ENCODE peak calls at places on chromosomes 4 and X, in eight cellular contexts. L, H, V, Y, P, K, X and U are unnamed samples.

GRCh38 chrX:65932173-65933084 is 107.5 kb downstream of the VSIG4 start:
- DNase-seq in V (no peak), K (no peak), X (peak; percentile 9), L (no peak), H (peak; percentile 14), Y (no peak), P (no peak), U (peak; percentile 74)

GRCh38 chrX:154987940-154988339 is 34.6 kb downstream of the F8 start:
- DNase-seq in H (no peak), X (no peak), K (no peak), P (no peak), Y (no peak), V (no peak), L (no peak), U (no peak)

GRCh38 chrX:7170903-7171302 is 22.9 kb upstream of the PUDP start:
- DNase-seq in H (no peak), X (peak; percentile 53), L (no peak), Y (peak; percentile 47), K (no peak), P (no peak), V (no peak), U (no peak)

GRCh38 chrX:45035071-45035470 is 162.1 kb downstream of the KDM6A start:
- DNase-seq in X (no peak), P (no peak), H (no peak), L (no peak), Y (no peak), K (no peak), V (no peak), U (no peak)

GRCh38 chrX:122552291-122552800 is 631.7 kb upstream of the GRIA3 start:
- DNase-seq in V (peak; percentile 55), L (no peak), Y (no peak), P (no peak), H (no peak), X (no peak), K (no peak), U (no peak)

GRCh38 chrX:292900-293897 is 12.0 kb downstream of the PLCXD1 start:
- DNase-seq in P (no peak), H (no peak), X (no peak), K (no peak), Y (peak; percentile 3), L (peak; percentile 49), V (no peak), U (peak; percentile 72)

GRCh38 chr4:186981161-186981560 is 257.5 kb upstream of the FAT1 start:
- DNase-seq in P (no peak), X (no peak), Y (no peak), K (no peak), V (peak; percentile 17), L (no peak), H (no peak), U (no peak)

GRCh38 chr4:139609647-139610046 is 53.6 kb upstream of the SETD7 start:
- DNase-seq in X (no peak), V (peak; percentile 61), K (no peak), Y (no peak), P (no peak), L (no peak), H (no peak), U (no peak)

GRCh38 chr4:139084425-139085093 is 69.0 kb downstream of the NOCT start:
- DNase-seq in L (no peak), X (no peak), H (no peak), P (no peak), V (no peak), Y (no peak), K (no peak), U (no peak)

GRCh38 chrX:129594781-129595180 is 54.7 kb downstream of the OCRL start:
- DNase-seq in H (no peak), X (no peak), P (no peak), L (no peak), Y (no peak), V (no peak), K (no peak), U (no peak)

GRCh38 chr4:10013722-10014121 is 7.6 kb downstream of the SLC2A9 start:
- DNase-seq in V (no peak), L (no peak), P (no peak), H (no peak), Y (peak; percentile 14), K (no peak), X (peak; percentile 68), U (no peak)

GRCh38 chr4:136893638-136894037 is 638.7 kb downstream of the PCDH18 start:
- DNase-seq in Y (no peak), X (no peak), V (no peak), K (no peak), P (no peak), H (no peak), L (no peak), U (no peak)

GRCh38 chrX:150196300-150196699 is 166.8 kb upstream of the MAMLD1 start:
- DNase-seq in Y (no peak), X (no peak), P (no peak), H (no peak), K (no peak), V (no peak), L (no peak), U (no peak)

GRCh38 chr4:142128529-142128928 is 492.1 kb downstream of the IL15 start:
- DNase-seq in Y (no peak), P (no peak), K (peak; percentile 15), L (peak; percentile 66), H (no peak), X (no peak), V (peak; percentile 59), U (no peak)

GRCh38 chr4:165461176-165461835 is 82.5 kb downstream of the CPE start:
- DNase-seq in V (peak; percentile 96), X (no peak), L (no peak), K (peak; percentile 32), H (no peak), Y (no peak), P (peak; percentile 77), U (no peak)

GRCh38 chr4:168097161-168097560 is 4.8 kb downstream of the ANXA10 start:
- DNase-seq in V (peak; percentile 26), K (no peak), Y (no peak), X (no peak), L (no peak), P (no peak), H (no peak), U (no peak)

GRCh38 chr4:152776352-152776751 is 3.2 kb downstream of the TIGD4 start:
- DNase-seq in Y (no peak), V (no peak), H (no peak), P (no peak), X (no peak), K (no peak), L (no peak), U (no peak)

GRCh38 chr4:78325244-78326187 is 226.1 kb upstream of the ANXA3 start:
- DNase-seq in V (no peak), H (no peak), L (no peak), P (no peak), X (no peak), K (no peak), Y (no peak), U (no peak)

GRCh38 chrX:20067709-20068315 is 48.9 kb downstream of the MAP7D2 start:
- DNase-seq in K (peak; percentile 86), L (peak; percentile 89), P (peak; percentile 81), Y (no peak), H (peak; percentile 56), X (no peak), V (peak; percentile 90), U (peak; percentile 58)

GRCh38 chr4:27819261-27819660 is 958.6 kb downstream of the STIM2 start:
- DNase-seq in P (no peak), L (no peak), X (no peak), Y (no peak), K (no peak), H (no peak), V (peak; percentile 28), U (no peak)

GRCh38 chrX:37783284-37783683 is 3.4 kb downstream of the CYBB start:
- DNase-seq in H (no peak), K (no peak), P (no peak), L (no peak), X (no peak), Y (no peak), V (no peak), U (no peak)

GRCh38 chrX:38880460-38880859 is 79.2 kb downstream of the MID1IP1 start:
- DNase-seq in V (peak; percentile 67), Y (no peak), L (no peak), X (no peak), P (no peak), H (no peak), K (no peak), U (no peak)
- H3K4me3 ChIP-seq in V (no peak overlapping the region), Y (no peak overlapping the region), L (no peak overlapping the region), X (no peak overlapping the region), P (no peak overlapping the region), H (no peak overlapping the region), K (no peak overlapping the region), U (no peak overlapping the region)

DNA sequence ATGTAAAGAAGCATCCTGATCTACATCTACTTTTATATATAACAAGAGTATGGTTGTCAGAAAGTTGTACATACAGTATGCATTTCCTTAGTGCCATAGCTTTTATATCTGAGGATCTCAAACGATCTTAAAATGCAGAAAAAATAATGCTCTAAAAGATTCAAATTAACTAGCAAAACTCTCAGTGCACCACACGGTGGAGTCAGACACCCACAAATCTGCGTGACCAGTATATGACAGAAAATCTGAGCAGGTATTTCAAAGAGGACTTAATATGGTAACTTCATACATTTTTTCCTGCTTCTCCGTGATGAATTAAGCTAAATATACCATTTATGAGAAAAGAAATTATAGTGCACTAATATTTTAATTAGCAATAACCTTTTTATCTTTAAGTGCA is 803.0 kb downstream of the DMD start:
- DNase-seq in H (no peak), X (no peak), L (no peak), P (no peak), Y (no peak), V (no peak), K (no peak), U (no peak)
- TF ChIP-seq CTCF in H (no peak), X (no peak), L (no peak), P (no peak), Y (no peak), V (no peak), K (no peak), U (peak; percentile 29)

DNA sequence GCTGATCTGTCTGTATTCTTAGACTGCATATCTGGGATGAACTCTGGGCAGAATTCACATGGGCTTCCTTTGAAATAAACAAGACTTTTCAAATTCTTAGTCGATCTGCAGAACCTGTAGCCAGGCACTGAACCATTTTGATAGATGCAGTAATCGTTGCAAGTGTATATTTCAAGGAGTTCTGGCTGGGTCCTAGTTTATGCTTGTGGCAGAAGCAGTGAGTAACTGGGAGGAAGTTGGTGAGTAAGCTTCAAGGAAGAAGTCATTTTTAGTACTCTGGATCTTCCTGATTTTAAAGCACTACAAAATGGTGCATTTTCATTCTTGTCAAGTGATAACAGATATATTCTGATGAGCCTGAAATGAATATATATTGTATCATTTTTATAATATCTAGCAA is 9.5 kb downstream of the HPRT1 start:
- DNase-seq in L (no peak), H (no peak), X (no peak), Y (no peak), V (peak; percentile 55), P (no peak), K (no peak), U (no peak)
- H3K4me3 ChIP-seq in L (no peak overlapping the region), H (no peak overlapping the region), X (no peak overlapping the region), Y (no peak overlapping the region), V (no peak overlapping the region), P (no peak overlapping the region), K (no peak overlapping the region), U (no peak overlapping the region)

DNA sequence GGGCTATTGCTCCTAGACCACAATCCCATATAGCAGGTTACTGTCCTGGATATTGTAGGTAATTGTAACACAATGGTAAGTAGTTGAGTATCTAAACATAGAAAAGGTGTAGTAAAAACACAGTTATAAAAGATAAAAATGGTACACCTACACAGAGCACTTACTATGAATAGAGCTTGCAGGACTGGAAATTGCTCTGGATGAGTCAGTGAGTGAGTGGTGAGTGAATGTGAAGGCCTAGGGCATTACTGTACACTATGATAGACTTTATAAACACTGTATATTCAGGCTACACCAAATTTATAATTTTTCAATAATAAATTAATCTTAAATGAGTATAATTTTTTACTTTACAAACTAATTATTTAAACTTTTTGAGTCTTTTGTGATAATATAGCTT is 425.7 kb downstream of the PABPC4L start:
- DNase-seq in P (no peak), X (no peak), V (peak; percentile 74), K (no peak), Y (no peak), L (no peak), H (no peak), U (no peak)
- TF ChIP-seq CTCF in P (no peak), X (no peak), V (no peak), K (no peak), Y (no peak), L (no peak), H (no peak), U (no peak)